ENCODE peak calls at places on chromosomes 16 and 17, in nine cellular contexts. R, X, F, P, Z, S, D, Q and I are unnamed samples. For H3K9me2 and H3K27me3, the result is how much of the 10 kb centered on the place peaks cover.

GRCh38 chr17:81410852-81411251 is 15.6 kb downstream of the BAHCC1 start:
- DNase-seq in R (no peak), X (no peak), F (no peak), P (no peak), Z (no peak), S (no peak), D (no peak), Q (no peak), I (no peak)

GRCh38 chr17:81947189-81947588 is at the start of gene MYADML2:
- DNase-seq in R (no peak), X (no peak), F (no peak), P (no peak), Z (no peak), S (no peak), D (no peak), Q (no peak), I (no peak)

GRCh38 chr16:83979456-83979855 is 11.4 kb downstream of the NECAB2 start:
- DNase-seq in R (no peak), X (no peak), F (no peak), P (no peak), Z (no peak), S (no peak), D (no peak), Q (no peak), I (no peak)

GRCh38 chr16:75138636-75139035 is 9.7 kb upstream of the ZFP1 start:
- DNase-seq in R (no peak), X (peak), F (no peak), P (no peak), Z (peak), S (no peak), D (no peak), Q (no peak), I (no peak)

GRCh38 chr17:35235917-35236316 is 7.0 kb upstream of the SLFN5 start:
- DNase-seq in R (no peak), X (no peak), F (no peak), P (no peak), Z (no peak), S (no peak), D (no peak), Q (no peak), I (no peak)

GRCh38 chr16:79171504-79172240 is 428.9 kb downstream of the MAF start:
- DNase-seq in R (peak), X (no peak), F (no peak), P (no peak), Z (no peak), S (no peak), D (no peak), Q (peak), I (no peak)

GRCh38 chr16:52293209-52293608 is 253.7 kb downstream of the TOX3 start:
- DNase-seq in R (no peak), X (no peak), F (no peak), P (no peak), Z (no peak), S (no peak), D (no peak), Q (no peak), I (no peak)

GRCh38 chr17:7438050-7438614 is 1.2 kb upstream of the FGF11 start:
- DNase-seq in R (peak), X (peak), F (peak), P (no peak), Z (peak), S (no peak), D (no peak), Q (no peak), I (no peak)

GRCh38 chr16:85232369-85233142 is 120.3 kb upstream of the CIBAR2 start:
- DNase-seq in R (no peak), X (no peak), F (no peak), P (no peak), Z (no peak), S (no peak), D (no peak), Q (no peak), I (no peak)
- H3K9me2 ChIP-seq in R (under half), X (under half), F (under half), P (under half), Z (under half), S (under half), D (under half), Q (under half), I (under half)

GRCh38 chr17:75271233-75271954 is 363 bp upstream of the MIF4GD start:
- DNase-seq in R (peak), X (peak), F (peak), P (peak), Z (peak), S (no peak), D (peak), Q (peak), I (peak)

GRCh38 chr17:75270966-75271232 is at the start of gene MIF4GD:
- DNase-seq in R (no peak), X (no peak), F (peak), P (no peak), Z (no peak), S (no peak), D (no peak), Q (no peak), I (no peak)

GRCh38 chr17:75271955-75272847 is 1.2 kb upstream of the MIF4GD start:
- DNase-seq in R (no peak), X (no peak), F (no peak), P (peak), Z (peak), S (no peak), D (peak), Q (peak), I (peak)

GRCh38 chr17:75272848-75273184 is 1.8 kb upstream of the MIF4GD start:
- DNase-seq in R (no peak), X (no peak), F (no peak), P (no peak), Z (no peak), S (no peak), D (no peak), Q (no peak), I (no peak)

GRCh38 chr17:75273968-75274708 is 3.1 kb upstream of the MIF4GD start:
- DNase-seq in R (no peak), X (no peak), F (no peak), P (peak), Z (peak), S (no peak), D (no peak), Q (peak), I (peak)
- H3K27ac ChIP-seq in R (no peak), X (no peak), F (no peak), P (no peak), Z (peak), S (no peak), D (no peak), Q (peak), I (no peak)

DNA sequence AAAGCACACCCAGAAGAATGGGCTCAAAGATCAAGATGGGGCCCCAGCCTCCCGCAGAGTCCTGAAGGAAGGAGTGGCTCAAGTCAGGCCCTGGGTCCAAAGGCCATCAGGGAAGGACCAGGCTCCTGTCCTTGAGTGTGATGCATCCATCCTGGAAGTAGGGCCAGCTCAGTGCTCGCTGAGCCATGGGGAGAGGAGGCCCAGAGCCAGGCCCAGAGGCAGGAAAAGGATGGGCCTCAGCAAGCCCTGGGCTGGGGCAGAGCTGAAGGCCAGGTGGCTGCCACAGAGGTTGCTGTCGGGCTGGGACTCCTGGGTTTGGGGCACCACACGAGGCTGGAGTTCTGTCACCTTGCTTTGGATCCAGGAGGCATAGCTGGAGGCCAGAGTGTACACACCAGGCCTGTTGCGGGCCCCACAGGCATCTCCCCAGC is 3.7 kb downstream of the PRSS8 start:
- DNase-seq in R (no peak), X (no peak), F (peak), P (no peak), Z (no peak), S (no peak), D (no peak), Q (no peak), I (no peak)
- H3K27me3 ChIP-seq in R (under half), X (under half), F (under half), P (under half), Z (under half), S (under half), D (under half), Q (under half), I (under half)

GRCh38 chr16:49020436-49020835 is 261.2 kb downstream of the CBLN1 start:
- DNase-seq in R (no peak), X (no peak), F (no peak), P (no peak), Z (no peak), S (no peak), D (no peak), Q (no peak), I (no peak)
- H3K9me2 ChIP-seq in R (under half), X (under half), F (under half), P (under half), Z (under half), S (under half), D (under half), Q (under half), I (under half)

GRCh38 chr17:38890410-38890746 is 20.5 kb downstream of the LASP1 start:
- DNase-seq in R (no peak), X (no peak), F (no peak), P (no peak), Z (no peak), S (no peak), D (no peak), Q (no peak), I (no peak)
- H3K27ac ChIP-seq in R (no peak), X (peak), F (no peak), P (no peak), Z (no peak), S (no peak), D (no peak), Q (no peak), I (no peak)